ENCODE peak calls at places on chromosome X, in eight cellular contexts. U is Kasumi-1; I is CD14-positive monocyte; T is activated CD4-positive, alpha-beta T cell treated with anti-CD3 and anti-CD28 coated beads, Interleukin-2, amount 50 U/mL, for 1 hour; K is NCI-H510A; B is NCI-H1694; A is H4; V is WTC11. F is an unnamed sample.

GRCh38 chrX:46072776-46073175 is 472.4 kb downstream of the ZNF674 start:
- DNase-seq in U (no peak), I (no peak), T (no peak), K (no peak), B (no peak), A (no peak), V (no peak), F (no peak)

GRCh38 chrX:63664083-63664482 is 120.9 kb downstream of the ARHGEF9 start:
- DNase-seq in U (no peak), I (no peak), T (no peak), K (no peak), B (no peak), A (no peak), V (no peak), F (no peak)

GRCh38 chrX:150693782-150694574 is 782 bp downstream of the MTMR1 start:
- DNase-seq in U (peak), I (peak), T (peak), K (peak), B (no peak), A (peak), V (peak), F (peak)

GRCh38 chrX:41384041-41384705 is 50.2 kb downstream of the DDX3X start:
- DNase-seq in U (peak), I (peak), T (peak), K (no peak), B (no peak), A (peak), V (no peak), F (no peak)

GRCh38 chrX:9562851-9563250 is 98.0 kb downstream of the TBL1X start:
- DNase-seq in U (no peak), I (no peak), T (no peak), K (no peak), B (no peak), A (peak), V (no peak), F (no peak)

GRCh38 chrX:1592128-1592862 is 891 bp downstream of the AKAP17A start:
- DNase-seq in U (no peak), I (no peak), T (no peak), K (no peak), B (no peak), A (no peak), V (peak), F (no peak)

GRCh38 chrX:41090568-41091238 is 5.5 kb downstream of the USP9X start:
- DNase-seq in U (no peak), I (no peak), T (no peak), K (no peak), B (no peak), A (no peak), V (no peak), F (no peak)

GRCh38 chrX:77917294-77917933 is 6.9 kb downstream of the ATP7A start:
- DNase-seq in U (no peak), I (no peak), T (no peak), K (no peak), B (no peak), A (no peak), V (no peak), F (no peak)

GRCh38 chrX:28586291-28586690 is 955 bp upstream of the IL1RAPL1 start:
- DNase-seq in U (no peak), I (no peak), T (no peak), K (peak), B (no peak), A (no peak), V (peak), F (no peak)

GRCh38 chrX:107849747-107850478 is 24.2 kb downstream of the MID2 start:
- DNase-seq in U (no peak), I (no peak), T (no peak), K (no peak), B (no peak), A (peak), V (peak), F (no peak)

F was measured in DMS153.